ENCODE peak calls at places on chromosomes 11 and 22, in seven cellular contexts. X is foreskin fibroblast, G is upper lobe of right lung, V is cardiac fibroblast, C is kidney, H is Calu3, F is AG04450. R is an unnamed sample.

GRCh38 chr11:82996966-82997606 is 74.6 kb downstream of the RAB30 start:
- DNase-seq in X (no peak), G (no peak), V (no peak), C (no peak), H (no peak), F (no peak), R (no peak)

GRCh38 chr11:32870676-32871075 is 21.9 kb upstream of the QSER1 start:
- DNase-seq in X (no peak), G (no peak), V (no peak), C (no peak), H (peak), F (no peak), R (no peak)

GRCh38 chr11:114762437-114762836 is 84.1 kb downstream of the NXPE2 start:
- DNase-seq in X (peak), G (peak), V (peak), C (peak), H (peak), F (peak), R (peak)

GRCh38 chr11:13717331-13717730 is 48.9 kb downstream of the FAR1 start:
- DNase-seq in X (peak), G (no peak), V (peak), C (no peak), H (no peak), F (peak), R (peak)

GRCh38 chr22:49181942-49182341 is 645.7 kb downstream of the BRD1 start:
- DNase-seq in X (no peak), G (no peak), V (no peak), C (peak), H (no peak), F (no peak), R (no peak)

GRCh38 chr11:122209619-122210377 is 93.8 kb upstream of the BLID start:
- DNase-seq in X (peak), G (no peak), V (peak), C (no peak), H (no peak), F (peak), R (no peak)

GRCh38 chr11:45647786-45648185 is 17.6 kb downstream of the CHST1 start:
- DNase-seq in X (no peak), G (no peak), V (no peak), C (no peak), H (no peak), F (no peak), R (no peak)

GRCh38 chr11:123064268-123064657 is 2.3 kb upstream of the HSPA8 start:
- DNase-seq in X (peak), G (no peak), V (no peak), C (no peak), H (no peak), F (no peak), R (no peak)

GRCh38 chr11:76073716-76074115 is 132.6 kb downstream of the WNT11 start:
- DNase-seq in X (peak), G (no peak), V (peak), C (no peak), H (no peak), F (no peak), R (peak)

GRCh38 chr11:117795726-117796455 is 1.1 kb downstream of the DSCAML1 start:
- DNase-seq in X (no peak), G (no peak), V (no peak), C (peak), H (no peak), F (no peak), R (no peak)

GRCh38 chr22:44702479-44703219 is 645 bp downstream of the PRR5 start:
- DNase-seq in X (peak), G (peak), V (no peak), C (no peak), H (peak), F (no peak), R (no peak)
- TF ChIP-seq CTCF in X (no peak), G (no peak), V (no peak), C (no peak), H (no peak), F (peak), R (peak)

GRCh38 chr11:8247312-8247711 is 16.4 kb downstream of the LMO1 start:
- DNase-seq in X (peak), G (no peak), V (no peak), C (peak), H (peak), F (no peak), R (no peak)
- TF ChIP-seq CTCF in X (peak), G (peak), V (peak), C (peak), H (peak), F (peak), R (peak)

GRCh38 chr22:20004464-20004863 is 12.2 kb downstream of the ARVCF start:
- DNase-seq in X (no peak), G (no peak), V (no peak), C (no peak), H (no peak), F (no peak), R (no peak)
- TF ChIP-seq CTCF in X (no peak), G (no peak), V (no peak), C (no peak), H (no peak), F (no peak), R (no peak)

DNA sequence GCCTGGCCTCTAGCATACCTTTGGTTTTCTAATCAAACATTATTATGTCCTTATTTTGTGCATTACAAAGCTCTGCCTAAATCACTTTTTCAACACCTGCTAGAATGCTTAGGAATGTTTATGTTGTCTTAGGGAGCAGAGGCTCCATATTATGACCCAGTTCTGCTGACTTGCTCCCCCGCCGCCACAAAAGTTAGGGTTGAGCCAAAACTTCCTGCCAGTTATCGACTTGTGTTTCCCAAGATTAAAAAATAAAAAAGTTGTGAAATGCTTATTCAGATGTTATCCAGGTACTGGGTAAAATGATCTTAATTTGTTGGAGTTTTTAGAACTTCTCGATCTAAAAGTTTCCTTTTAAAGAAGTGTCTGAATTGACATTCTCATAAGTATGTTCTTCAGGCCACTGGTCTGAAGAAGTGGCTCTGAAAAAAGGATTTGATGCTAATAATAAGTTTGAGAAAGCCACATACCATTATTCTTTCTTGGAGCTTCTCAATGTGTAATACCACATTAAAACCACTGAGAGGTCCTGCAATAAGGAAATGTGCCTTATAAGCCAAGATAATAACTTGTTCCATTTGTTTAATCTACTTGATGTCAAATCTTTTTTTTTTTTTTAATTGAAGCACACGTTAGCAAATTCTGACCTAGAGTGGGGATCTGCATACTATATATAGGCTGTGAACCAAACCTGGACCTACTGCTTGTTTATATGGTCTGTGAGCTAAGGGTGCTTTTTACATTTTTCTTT is 2.2 kb downstream of the RNF185 start:
- DNase-seq in X (no peak), G (peak), V (peak), C (no peak), H (no peak), F (no peak), R (no peak)
- TF ChIP-seq CTCF in X (no peak), G (peak), V (no peak), C (no peak), H (no peak), F (no peak), R (no peak)

GRCh38 chr11:16883179-16883578 is 131.0 kb downstream of the PLEKHA7 start:
- DNase-seq in X (no peak), G (no peak), V (peak), C (no peak), H (peak), F (no peak), R (no peak)
- TF ChIP-seq CTCF in X (no peak), G (peak), V (no peak), C (no peak), H (no peak), F (no peak), R (no peak)

DNA sequence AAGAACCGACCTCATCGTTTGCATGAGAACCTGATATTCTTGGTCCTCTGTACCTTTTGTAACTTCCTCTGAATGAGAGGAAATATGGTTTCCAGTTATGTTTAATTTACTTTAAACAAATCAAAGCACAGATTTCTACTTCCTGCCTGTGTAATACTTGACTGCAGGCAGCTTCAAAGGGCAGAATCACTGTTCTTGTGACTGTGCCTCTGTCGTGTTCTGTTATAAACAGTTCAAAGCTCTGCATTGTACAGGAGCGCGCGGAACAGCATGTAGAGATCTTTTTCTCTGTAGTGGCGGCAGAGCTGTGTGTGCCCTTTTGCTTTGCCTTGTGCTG is 73.2 kb upstream of the CLDN5 start:
- DNase-seq in X (no peak), G (no peak), V (no peak), C (no peak), H (no peak), F (no peak), R (no peak)
- TF ChIP-seq CTCF in X (no peak), G (no peak), V (no peak), C (no peak), H (no peak), F (no peak), R (no peak)

DNA sequence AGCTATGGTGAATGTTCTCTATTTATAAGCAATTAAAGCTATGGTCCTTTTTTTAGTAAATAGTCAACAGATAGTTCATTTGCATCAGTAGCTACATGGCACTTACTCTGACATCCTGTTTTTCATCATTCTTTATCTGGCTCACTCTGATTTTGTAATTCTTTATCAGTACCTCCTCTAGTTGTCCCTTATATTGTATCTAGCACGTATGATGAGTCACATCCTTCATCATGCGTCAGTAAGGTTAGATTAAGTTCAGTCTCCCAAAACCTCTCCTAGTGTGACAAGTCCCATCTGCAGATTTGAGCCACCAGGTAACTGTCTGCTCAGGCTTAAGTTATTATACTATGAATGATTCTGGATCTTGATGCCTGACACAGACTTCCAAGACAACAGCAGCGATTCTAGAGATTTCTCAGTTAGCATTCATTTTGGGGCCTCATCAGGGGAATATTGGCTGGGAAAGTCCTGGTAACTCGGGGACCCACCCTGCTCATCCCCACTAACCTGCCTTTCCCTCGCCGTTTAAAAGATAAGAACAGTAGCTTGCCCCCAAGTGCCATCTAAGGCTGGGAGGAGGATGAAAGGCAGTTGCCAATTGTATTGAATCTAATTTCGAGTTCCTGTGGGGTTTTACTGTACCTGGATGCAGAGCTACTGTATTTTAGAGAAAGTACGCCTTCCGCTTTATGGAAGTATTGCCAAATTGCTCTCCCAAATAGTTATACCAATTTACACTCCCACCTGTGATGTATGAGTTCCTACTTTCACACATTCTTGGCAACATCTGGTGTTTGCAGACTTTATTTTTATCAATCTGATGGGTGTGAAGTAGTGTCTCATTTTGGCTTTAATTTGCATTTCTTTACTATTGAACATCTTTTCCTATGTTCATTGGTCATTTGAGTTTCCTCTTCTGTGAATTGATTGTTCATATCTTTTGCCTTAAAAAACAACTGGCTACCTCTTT is 55.9 kb downstream of the ZC3H12C start:
- DNase-seq in X (peak), G (no peak), V (peak), C (no peak), H (no peak), F (no peak), R (no peak)
- TF ChIP-seq CTCF in X (no peak), G (no peak), V (no peak), C (no peak), H (no peak), F (no peak), R (no peak)